ENCODE peak calls at places on chromosomes 7 and 10, in four cellular contexts. O, H, F and G are unnamed samples.

GRCh38 chr7:132575336-132575986 is 809 bp downstream of the PLXNA4 start:
- DNase-seq in O (peak), H (no peak), F (no peak), G (peak)

GRCh38 chr7:77199008-77199966 is at the start of gene FGL2:
- DNase-seq in F (no peak), H (no peak), O (no peak), G (peak)

GRCh38 chr10:95814011-95814727 is 58.2 kb downstream of the ENTPD1 start:
- DNase-seq in H (no peak), O (no peak), F (peak), G (no peak)

GRCh38 chr10:69879628-69880257 is 78.0 kb downstream of the COL13A1 start:
- DNase-seq in F (peak), H (no peak), O (no peak), G (no peak)

GRCh38 chr10:95508730-95509129 is 52.4 kb downstream of the SORBS1 start:
- DNase-seq in O (no peak), H (no peak), F (peak), G (no peak)

GRCh38 chr10:101287922-101288638 is 58.8 kb upstream of the LBX1 start:
- DNase-seq in H (no peak), O (peak), F (peak), G (peak)

GRCh38 chr7:137992738-137993394 is 9.0 kb downstream of the CREB3L2 start:
- DNase-seq in O (peak), H (no peak), F (peak), G (no peak)

GRCh38 chr10:132304756-132305509 is 2.8 kb downstream of the STK32C start:
- DNase-seq in F (no peak), O (no peak), H (no peak), G (no peak)

GRCh38 chr7:37385787-37386186 is 62.9 kb downstream of the ELMO1 start:
- DNase-seq in O (no peak), F (no peak), H (no peak), G (no peak)

GRCh38 chr10:19877466-19878255 is 61.4 kb downstream of the PLXDC2 start:
- DNase-seq in H (no peak), F (no peak), O (no peak), G (no peak)

GRCh38 chr7:137120690-137121089 is 222.8 kb downstream of the PTN start:
- DNase-seq in F (no peak), O (no peak), H (peak), G (no peak)

GRCh38 chr10:11113156-11113555 is 95.5 kb downstream of the CELF2 start:
- DNase-seq in O (no peak), F (no peak), H (peak), G (no peak)

GRCh38 chr10:119518936-119519335 is 23.6 kb downstream of the RGS10 start:
- DNase-seq in F (no peak), H (no peak), O (no peak), G (no peak)

GRCh38 chr10:119520283-119520682 is 22.2 kb downstream of the RGS10 start:
- DNase-seq in F (no peak), H (no peak), O (peak), G (no peak)

GRCh38 chr10:119523916-119524719 is 18.4 kb downstream of the RGS10 start:
- DNase-seq in H (no peak), O (no peak), F (no peak), G (no peak)

GRCh38 chr10:119522747-119523426 is 19.6 kb downstream of the RGS10 start:
- DNase-seq in H (no peak), F (peak), O (no peak), G (no peak)

DNA sequence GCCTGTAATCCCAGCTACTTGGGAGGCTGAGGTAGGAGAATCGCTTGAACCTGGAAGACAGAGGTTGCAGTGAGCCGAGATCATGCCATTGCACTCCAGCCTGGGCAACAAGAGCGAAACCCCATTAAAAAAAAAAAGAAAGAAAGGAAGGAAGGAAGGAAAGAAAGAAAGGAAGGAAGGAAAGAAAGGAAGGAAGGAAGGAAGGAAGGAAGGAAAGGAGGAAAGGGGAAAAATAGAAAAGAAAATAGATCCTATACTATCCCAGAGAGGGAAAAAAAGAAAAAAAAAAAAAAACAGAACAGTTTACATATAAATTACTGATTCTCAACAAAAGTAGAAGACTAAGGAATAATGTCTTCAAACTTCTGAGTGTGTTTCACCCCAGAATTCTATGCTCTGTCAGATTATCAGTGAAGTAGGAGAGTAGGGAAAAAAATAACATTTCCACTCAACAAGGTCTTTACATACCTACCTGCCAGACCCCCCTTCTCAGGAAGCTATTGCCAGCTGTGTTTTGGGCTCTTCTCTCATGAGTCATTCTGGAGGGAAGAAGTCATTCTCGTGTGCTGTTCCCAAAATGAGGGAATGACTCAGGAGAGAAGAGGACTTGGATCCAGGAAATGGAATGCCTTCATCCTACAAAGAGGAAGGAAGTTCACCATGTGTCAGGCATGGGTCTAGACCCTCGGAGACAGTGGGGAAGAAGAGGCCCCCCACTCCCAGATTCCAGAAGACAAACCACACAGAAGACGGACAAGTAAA is 20.9 kb downstream of the RGS10 start:
- DNase-seq in F (peak), H (no peak), O (no peak), G (no peak)
- TF ChIP-seq SP1 in F (no peak), H (no peak), O (no peak), G (no peak)

GRCh38 chr7:1694981-1695511 is 25.0 kb downstream of the ELFN1 start:
- DNase-seq in O (no peak), F (no peak), H (no peak), G (peak)
- TF ChIP-seq CREM in O (no peak), F (no peak), H (no peak), G (no peak)

DNA sequence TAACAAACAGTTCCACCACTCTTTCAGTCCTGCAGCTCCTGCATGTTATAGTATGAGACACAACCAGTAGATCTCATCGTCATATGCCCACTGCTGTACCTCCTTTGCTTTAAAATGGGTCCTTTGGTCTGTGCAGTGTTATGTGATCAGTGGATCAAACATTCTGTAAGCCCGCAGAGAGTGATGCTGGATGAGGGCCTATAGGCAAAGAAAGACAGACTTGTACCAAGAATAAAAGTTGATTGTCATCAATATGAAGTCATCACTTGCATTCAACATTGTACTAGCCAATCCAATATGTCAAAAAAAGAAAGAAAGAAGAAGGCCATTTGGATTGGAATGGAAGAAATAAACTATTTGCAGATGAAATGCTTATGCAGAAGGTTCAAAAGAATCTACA is 79.8 kb upstream of the PHYHIPL start:
- DNase-seq in H (no peak), O (no peak), F (no peak), G (no peak)
- TF ChIP-seq SP1 in H (no peak), O (no peak), F (no peak), G (no peak)

GRCh38 chr7:2086229-2086628 is 146.5 kb downstream of the MAD1L1 start:
- DNase-seq in F (no peak), O (no peak), H (no peak), G (no peak)

GRCh38 chr7:2088801-2089200 is 143.9 kb downstream of the MAD1L1 start:
- DNase-seq in O (no peak), F (no peak), H (no peak), G (no peak)

GRCh38 chr7:2084781-2085505 is 147.8 kb downstream of the MAD1L1 start:
- DNase-seq in H (no peak), O (no peak), F (no peak), G (no peak)

GRCh38 chr7:2085804-2086203 is 146.9 kb downstream of the MAD1L1 start:
- DNase-seq in H (no peak), O (no peak), F (no peak), G (no peak)

GRCh38 chr7:2087744-2088143 is 145.0 kb downstream of the MAD1L1 start:
- DNase-seq in F (no peak), O (no peak), H (no peak), G (no peak)
- TF ChIP-seq CREM in F (no peak), O (no peak), H (no peak), G (no peak)

DNA sequence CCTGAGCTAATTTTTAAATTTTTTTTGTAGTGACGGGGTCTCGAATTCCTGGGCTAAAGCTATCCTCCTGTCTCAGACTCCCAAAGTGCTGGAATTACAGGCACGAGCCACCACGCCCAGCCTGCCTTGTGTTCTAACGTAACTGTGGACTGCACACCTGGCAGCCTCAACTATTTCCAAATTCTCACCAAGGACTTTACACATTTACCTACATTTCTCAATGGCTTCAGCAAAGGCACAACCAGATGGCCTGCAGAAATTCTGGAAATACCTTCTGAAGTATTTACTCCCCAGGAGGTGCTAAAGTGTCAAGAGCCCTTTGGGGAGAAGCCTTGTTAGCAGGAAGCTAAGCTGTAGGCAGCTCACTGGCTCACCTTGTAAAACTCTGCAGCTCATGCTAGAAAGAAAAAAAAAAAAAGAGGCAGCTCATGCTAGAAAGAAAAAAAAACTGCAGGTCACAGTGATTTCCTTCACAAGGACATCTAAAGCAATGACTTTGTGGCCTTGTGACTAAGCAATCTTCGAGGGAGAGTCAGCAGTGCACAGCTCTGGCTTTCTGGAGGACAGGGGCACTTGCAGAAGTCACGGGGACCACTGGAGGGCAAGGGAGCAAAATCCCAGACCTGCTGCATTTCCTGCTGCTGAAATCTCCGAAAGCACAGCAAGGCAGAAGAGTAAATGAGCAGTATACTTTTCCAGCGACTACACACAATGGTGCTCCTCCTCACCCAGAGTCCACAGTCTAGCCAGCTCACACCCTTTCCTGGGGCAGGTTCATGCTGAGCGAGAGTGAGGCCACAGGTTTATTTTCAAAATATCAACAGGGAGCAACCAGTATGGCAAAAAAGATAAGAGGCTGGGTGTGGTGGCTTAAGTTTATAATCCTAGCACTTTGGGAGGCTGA is 40.4 kb downstream of the BAIAP2L1 start:
- DNase-seq in O (peak), H (no peak), F (peak), G (peak)
- TF ChIP-seq SP1 in O (no peak), H (no peak), F (no peak), G (no peak)

GRCh38 chr7:23247101-23247601 is 576 bp downstream of the GPNMB start:
- DNase-seq in H (no peak), F (no peak), O (no peak), G (no peak)

GRCh38 chr7:23246540-23246939 is at the start of gene GPNMB:
- DNase-seq in H (no peak), O (no peak), F (no peak), G (no peak)

GRCh38 chr7:23244335-23244635 is 2.3 kb upstream of the GPNMB start:
- DNase-seq in H (no peak), O (no peak), F (no peak), G (no peak)

GRCh38 chr7:23249486-23249885 is 2.9 kb downstream of the GPNMB start:
- DNase-seq in O (no peak), F (no peak), H (no peak), G (no peak)

DNA sequence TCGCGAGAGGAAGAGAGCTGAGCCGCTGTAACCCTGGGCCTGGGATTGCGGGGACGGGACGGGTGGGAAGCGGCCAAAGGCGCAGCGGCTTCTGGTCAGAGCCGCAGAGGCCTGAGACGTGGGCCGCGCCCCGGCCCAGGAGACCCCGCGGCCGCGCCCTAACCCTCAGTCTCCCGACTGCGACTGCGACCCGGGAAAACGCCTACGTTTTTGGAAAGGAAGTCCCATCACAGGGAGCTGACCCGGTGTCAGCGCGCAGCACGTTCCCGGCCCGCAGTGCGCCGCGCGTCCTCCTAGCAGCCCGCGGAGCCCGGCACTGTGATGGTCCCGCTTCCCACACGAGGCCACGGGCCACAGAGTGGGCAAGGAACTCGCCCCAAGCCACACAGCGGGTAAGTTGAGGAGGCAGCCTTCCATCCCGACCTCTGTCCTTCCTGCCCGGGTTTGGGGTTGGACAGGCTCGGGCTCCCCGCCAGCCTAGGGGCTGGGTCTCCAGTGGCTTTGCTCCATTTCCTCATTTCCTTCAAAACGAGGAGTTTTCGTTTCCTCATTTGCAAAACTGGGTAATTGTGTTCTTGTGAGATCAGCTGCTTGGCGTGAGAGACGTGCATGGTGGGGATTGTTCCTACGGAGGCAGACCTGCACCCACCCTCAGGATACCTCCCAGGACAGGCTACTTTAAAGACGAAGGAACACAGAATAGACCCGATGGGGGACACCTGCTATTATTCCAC is 1.2 kb downstream of the GPNMB start:
- DNase-seq in F (no peak), O (no peak), H (no peak), G (peak)
- TF ChIP-seq CREM in F (no peak), O (no peak), H (no peak), G (no peak)